ENCODE peak calls at places on chromosomes 12 and 14, in ten cellular contexts. I, T, Z, K, W, H, U, N, S and P are unnamed samples.

GRCh38 chr14:104567957-104568225 is 11.7 kb upstream of the C14orf180 start:
- ATAC-seq in Z (no peak), T (no peak), N (no peak), K (no peak), H (no peak), U (no peak), I (no peak), W (no peak), S (no peak), P (no peak)

GRCh38 chr12:120381752-120382419 is 12.9 kb upstream of the MSI1 start:
- ATAC-seq in T (peak), H (no peak), N (no peak), K (peak), Z (no peak), S (peak), U (no peak), I (peak), W (no peak), P (no peak)

GRCh38 chr12:99810718-99811593 is 163.4 kb downstream of the GARIN6 start:
- ATAC-seq in H (no peak), U (peak), T (no peak), N (no peak), K (no peak), W (peak), I (no peak), S (no peak), Z (no peak), P (no peak)

GRCh38 chr14:98756749-98757148 is 515.2 kb downstream of the BCL11B start:
- ATAC-seq in H (no peak), N (no peak), T (no peak), Z (no peak), U (no peak), I (no peak), K (no peak), W (no peak), S (no peak), P (no peak)

GRCh38 chr12:111807232-111807631 is 34.8 kb upstream of the MAPKAPK5 start:
- ATAC-seq in H (no peak), T (no peak), K (no peak), I (no peak), S (no peak), W (no peak), U (no peak), Z (no peak), N (no peak), P (no peak)

GRCh38 chr14:61332658-61333029 is 11.3 kb downstream of the PRKCH start:
- ATAC-seq in Z (peak), S (no peak), I (no peak), W (no peak), H (peak), T (no peak), U (no peak), K (no peak), N (no peak), P (no peak)

GRCh38 chr12:6840428-6841138 is at the start of gene GNB3:
- ATAC-seq in N (no peak), K (peak), I (peak), T (peak), Z (no peak), H (no peak), S (peak), U (no peak), W (no peak), P (peak)

GRCh38 chr14:66782853-66783252 is 274.9 kb downstream of the GPHN start:
- ATAC-seq in W (no peak), I (no peak), H (no peak), T (no peak), S (no peak), K (no peak), U (no peak), N (no peak), Z (no peak), P (no peak)

GRCh38 chr12:131939007-131939406 is 9.9 kb downstream of the PUS1 start:
- ATAC-seq in U (no peak), K (no peak), W (no peak), T (no peak), S (no peak), H (no peak), I (no peak), N (no peak), Z (no peak), P (no peak)

GRCh38 chr14:37063467-37064240 is 108.8 kb downstream of the SLC25A21 start:
- ATAC-seq in K (no peak), U (no peak), N (no peak), Z (no peak), I (no peak), H (no peak), S (no peak), W (no peak), T (no peak), P (no peak)

GRCh38 chr12:11780521-11781101 is 131.1 kb downstream of the ETV6 start:
- ATAC-seq in Z (peak), S (peak), H (peak), U (no peak), W (peak), K (peak), I (no peak), T (peak), N (no peak), P (peak)

GRCh38 chr12:125140918-125141573 is 75.8 kb downstream of the AACS start:
- ATAC-seq in S (no peak), W (no peak), Z (no peak), K (no peak), I (no peak), N (no peak), T (no peak), U (peak), H (no peak), P (no peak)

GRCh38 chr14:67964391-67964812 is 144.8 kb downstream of the RAD51B start:
- ATAC-seq in U (no peak), I (peak), Z (no peak), K (peak), T (no peak), S (peak), N (no peak), W (no peak), H (no peak), P (no peak)

GRCh38 chr12:27331299-27331926 is 1.2 kb upstream of the BMAL2 start:
- ATAC-seq in I (no peak), S (no peak), U (peak), T (no peak), N (no peak), K (peak), W (peak), Z (peak), H (no peak), P (peak)

GRCh38 chr14:92902726-92903125 is 20.2 kb upstream of the CHGA start:
- ATAC-seq in W (no peak), Z (no peak), K (no peak), I (no peak), S (no peak), U (no peak), H (no peak), T (no peak), N (no peak), P (no peak)

GRCh38 chr14:40133484-40133883 is 701.3 kb upstream of the FBXO33 start:
- ATAC-seq in T (no peak), S (no peak), H (no peak), K (no peak), N (no peak), U (no peak), Z (no peak), I (no peak), W (no peak), P (no peak)

GRCh38 chr14:77185093-77185465 is 3.5 kb downstream of the TMEM63C start:
- ATAC-seq in W (no peak), H (no peak), I (no peak), Z (no peak), N (no peak), U (no peak), K (no peak), S (no peak), T (no peak), P (no peak)

GRCh38 chr14:53955671-53956426 is 776 bp downstream of the BMP4 start:
- ATAC-seq in H (no peak), Z (no peak), T (peak), K (peak), N (no peak), I (peak), S (peak), U (no peak), W (no peak), P (no peak)

GRCh38 chr12:53844989-53845836 is 93.4 kb upstream of the HOXC13 start:
- ATAC-seq in N (no peak), W (no peak), I (no peak), H (no peak), Z (no peak), T (no peak), S (no peak), U (peak), K (peak), P (no peak)